ENCODE peak calls at places on chromosomes 12 and 14, in four cellular contexts. H, E, P and F are unnamed samples.

GRCh38 chr14:30893819-30894218 is 19.5 kb downstream of the COCH start:
- DNase-seq in H (no peak), E (no peak), P (no peak), F (no peak)

GRCh38 chr12:49264466-49264872 is 413 bp upstream of the TUBA1C start:
- DNase-seq in H (no peak), P (peak), E (no peak), F (peak)

GRCh38 chr12:114935658-114936057 is 251.7 kb upstream of the TBX3 start:
- DNase-seq in P (no peak), E (no peak), H (no peak), F (no peak)

GRCh38 chr14:23550827-23551265 is 719 bp downstream of the ZFHX2 start:
- DNase-seq in E (peak), H (peak), P (peak), F (no peak)

GRCh38 chr12:113744802-113745395 is 221.2 kb downstream of the RBM19 start:
- DNase-seq in E (no peak), P (no peak), H (no peak), F (no peak)

GRCh38 chr14:76968621-76969063 is 59.9 kb downstream of the IRF2BPL start:
- DNase-seq in E (no peak), H (no peak), P (no peak), F (no peak)

GRCh38 chr14:98728024-98728423 is 544.0 kb downstream of the BCL11B start:
- DNase-seq in H (no peak), P (no peak), E (no peak), F (no peak)

GRCh38 chr12:130524759-130525158 is 187.1 kb downstream of the PIWIL1 start:
- DNase-seq in H (no peak), E (no peak), P (no peak), F (no peak)

GRCh38 chr14:57326253-57326652 is 57.5 kb downstream of the AP5M1 start:
- DNase-seq in E (no peak), H (no peak), P (no peak), F (no peak)

GRCh38 chr12:47868552-47869031 is 36.2 kb downstream of the VDR start:
- DNase-seq in P (no peak), E (peak), H (no peak), F (no peak)

GRCh38 chr12:111038075-111038474 is 117.7 kb upstream of the MYL2 start:
- DNase-seq in P (no peak), E (no peak), H (no peak), F (no peak)

GRCh38 chr14:73526036-73526984 is 10.6 kb upstream of the ACOT1 start:
- DNase-seq in E (no peak), P (no peak), H (peak), F (no peak)

GRCh38 chr14:99674776-99675175 is 9.3 kb upstream of the CYP46A1 start:
- DNase-seq in H (no peak), E (no peak), P (peak), F (no peak)

GRCh38 chr12:118513554-118513953 is 137.2 kb downstream of the SUDS3 start:
- DNase-seq in E (no peak), P (no peak), H (no peak), F (no peak)

GRCh38 chr12:132866251-132866828 is 21.1 kb downstream of the CHFR start:
- DNase-seq in H (no peak), E (no peak), P (no peak), F (no peak)

DNA sequence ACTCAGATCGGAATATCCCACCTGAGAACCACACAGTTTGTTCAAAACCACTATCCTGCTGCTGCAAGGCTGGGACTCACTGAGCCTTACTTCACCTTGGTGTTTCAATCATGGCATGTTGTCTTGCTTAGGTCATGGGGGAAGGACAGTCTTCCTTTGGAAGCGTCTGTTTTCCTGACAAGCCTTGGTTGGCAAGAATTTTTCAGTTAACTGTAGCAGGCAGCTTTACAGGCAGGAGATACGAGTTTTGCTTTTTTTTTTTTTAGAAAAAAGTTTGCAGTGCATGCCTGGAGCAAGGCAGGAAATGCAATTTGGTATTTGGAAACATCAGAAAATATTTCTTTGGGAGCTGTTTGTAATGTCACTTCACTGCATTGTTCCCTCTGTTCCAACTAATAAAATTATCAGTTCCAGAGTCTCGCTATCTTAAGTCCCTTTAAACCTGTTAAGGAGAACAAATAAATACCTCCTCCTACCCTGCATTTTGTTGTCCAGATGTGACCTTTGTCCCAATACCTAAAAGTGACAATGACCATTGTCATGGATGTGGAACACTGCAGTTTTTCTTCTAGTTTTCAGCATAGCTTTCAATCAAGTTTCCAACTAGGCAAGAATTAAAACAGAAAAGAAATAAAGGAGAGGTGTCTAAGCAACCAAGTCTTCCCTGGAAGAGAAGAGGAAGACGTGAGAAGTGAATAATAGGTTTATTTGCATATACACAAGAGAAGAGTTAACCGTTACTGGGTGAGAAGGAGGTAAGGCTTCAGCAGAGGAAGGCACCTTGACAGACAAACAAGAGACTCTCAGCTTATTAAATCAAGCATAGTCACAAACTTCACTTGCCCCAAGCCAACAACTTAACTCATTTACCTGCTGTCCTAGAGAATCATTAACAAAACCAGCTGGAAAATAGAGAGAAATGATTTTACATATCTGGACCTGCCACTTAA is 71.4 kb upstream of the ACTN1 start:
- DNase-seq in E (no peak), P (no peak), H (no peak), F (no peak)
- TF ChIP-seq CTCF in E (no peak), P (no peak), H (no peak), F (no peak)

DNA sequence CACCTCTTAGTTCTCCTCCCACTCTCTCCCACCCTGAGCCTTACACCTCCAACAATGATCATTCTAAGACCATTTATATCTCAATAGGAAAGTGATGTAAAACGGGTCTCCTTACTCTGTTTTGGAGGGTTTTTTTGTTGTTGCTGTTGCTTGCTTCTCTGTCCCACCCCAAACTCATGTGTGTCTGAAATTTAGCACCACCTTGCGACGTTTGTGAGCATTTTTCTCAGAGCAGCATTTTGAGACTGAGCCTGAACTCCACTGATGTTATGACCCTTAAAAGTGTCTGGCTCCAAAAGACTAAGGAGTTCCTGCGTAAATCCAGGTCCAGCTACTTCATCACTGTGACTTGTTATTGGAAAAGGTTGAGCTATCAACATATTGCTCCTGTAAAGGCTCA is 155.0 kb downstream of the DAD1 start:
- DNase-seq in H (no peak), E (no peak), P (no peak), F (no peak)
- TF ChIP-seq CTCF in H (peak), E (no peak), P (no peak), F (no peak)

GRCh38 chr12:27388650-27389049 is 56.0 kb downstream of the BMAL2 start:
- DNase-seq in E (no peak), H (no peak), P (no peak), F (no peak)
- TF ChIP-seq CTCF in E (no peak), H (no peak), P (no peak), F (no peak)

GRCh38 chr14:67934087-67934486 is 114.5 kb downstream of the RAD51B start:
- DNase-seq in H (peak), P (no peak), E (peak), F (no peak)
- TF ChIP-seq CTCF in H (peak), P (peak), E (peak), F (peak)

GRCh38 chr14:35402323-35403084 is 2.0 kb downstream of the NFKBIA start:
- DNase-seq in H (no peak), P (no peak), E (peak), F (peak)

GRCh38 chr14:35403085-35403396 is 1.5 kb downstream of the NFKBIA start:
- DNase-seq in P (peak), E (peak), H (no peak), F (peak)

GRCh38 chr14:35404246-35404495 is 378 bp downstream of the NFKBIA start:
- DNase-seq in E (no peak), H (no peak), P (no peak), F (no peak)

GRCh38 chr14:35404496-35405303 is at the start of gene NFKBIA:
- DNase-seq in P (peak), E (peak), H (peak), F (peak)

GRCh38 chr14:35403397-35404245 is 928 bp downstream of the NFKBIA start:
- DNase-seq in E (peak), H (peak), P (peak), F (peak)
- TF ChIP-seq CTCF in E (no peak), H (no peak), P (peak), F (no peak)

GRCh38 chr12:93461503-93461902 is 5.8 kb upstream of the MRPL42 start:
- DNase-seq in P (no peak), H (no peak), E (no peak), F (no peak)
- TF ChIP-seq CTCF in P (no peak), H (no peak), E (no peak), F (no peak)

DNA sequence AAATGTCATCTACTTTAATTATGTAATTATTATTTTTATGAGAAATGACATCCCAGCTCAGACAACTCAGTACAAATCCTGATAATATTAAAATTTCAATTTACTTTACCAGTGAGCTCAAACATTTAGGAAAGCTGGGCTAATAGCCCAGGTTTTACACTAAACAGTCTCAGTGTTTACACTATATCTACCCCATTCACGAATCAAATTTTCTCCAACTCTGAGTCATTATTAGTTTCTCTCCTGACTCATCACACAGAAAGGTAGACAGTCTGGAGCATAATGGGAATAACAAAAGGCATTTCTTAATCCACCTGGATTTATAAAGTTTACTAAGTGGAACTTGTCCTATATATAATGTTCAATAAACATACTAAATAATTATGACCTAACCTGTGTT is 5.7 kb downstream of the PAWR start:
- DNase-seq in E (no peak), P (no peak), H (no peak), F (no peak)
- TF ChIP-seq CTCF in E (no peak), P (no peak), H (no peak), F (no peak)